ENCODE peak calls at places on chromosomes 5 and 9, in six cellular contexts. L is HepG2, D is sigmoid colon, H is SK-N-SH, K is stomach, G is transverse colon. Y is an unnamed sample. For H3K27me3, the result is how much of the 10 kb centered on the place peaks cover.

GRCh38 chr5:139574641-139575312 is 13.6 kb downstream of the UBE2D2 start:
- DNase-seq in K (no peak), D (no peak), L (peak), H (peak), G (no peak), Y (no peak)

GRCh38 chr9:116546711-116547581 is 140.2 kb upstream of the TRIM32 start:
- DNase-seq in K (no peak), D (no peak), H (no peak), L (peak), G (no peak), Y (peak)

GRCh38 chr9:133499130-133499891 is 20.4 kb upstream of the SLC2A6 start:
- DNase-seq in K (no peak), D (no peak), G (no peak), L (peak), H (no peak), Y (no peak)

GRCh38 chr5:147303976-147304375 is 69.2 kb downstream of the STK32A start:
- DNase-seq in G (no peak), H (no peak), D (no peak), L (no peak), K (no peak), Y (no peak)

GRCh38 chr5:176545737-176546509 is 3.2 kb upstream of the CDHR2 start:
- DNase-seq in D (no peak), K (peak), G (peak), H (no peak), L (peak), Y (no peak)

GRCh38 chr9:5832543-5833529 is at the start of gene ERMP1:
- DNase-seq in L (peak), K (peak), H (peak), D (peak), G (peak), Y (peak)

GRCh38 chr5:1909346-1909985 is 26.7 kb upstream of the IRX4 start:
- DNase-seq in L (no peak), K (no peak), D (peak), H (no peak), G (peak), Y (no peak)

GRCh38 chr5:160342413-160342941 is 27.9 kb downstream of the C1QTNF2 start:
- DNase-seq in H (no peak), G (no peak), L (no peak), K (peak), D (peak), Y (no peak)

GRCh38 chr5:76408104-76408644 is 5.1 kb downstream of the IQGAP2 start:
- DNase-seq in D (no peak), L (peak), K (no peak), G (no peak), H (no peak), Y (no peak)

GRCh38 chr5:64505769-64506566 is at the start of gene RGS7BP:
- DNase-seq in H (peak), G (no peak), K (peak), D (no peak), L (no peak), Y (no peak)

GRCh38 chr9:85723220-85723619 is 18.5 kb downstream of the AGTPBP1 start:
- DNase-seq in H (no peak), K (no peak), D (no peak), G (no peak), L (peak), Y (no peak)

GRCh38 chr9:101514056-101514455 is 19.6 kb upstream of the RNF20 start:
- DNase-seq in D (no peak), L (no peak), G (no peak), H (no peak), K (no peak), Y (no peak)

GRCh38 chr5:39137391-39138181 is 63.4 kb upstream of the RICTOR start:
- DNase-seq in H (no peak), G (no peak), L (no peak), D (no peak), K (no peak), Y (no peak)

GRCh38 chr5:17448877-17449276 is 49.2 kb upstream of the TAF11L2 start:
- DNase-seq in K (no peak), H (no peak), G (no peak), L (no peak), D (no peak), Y (no peak)

GRCh38 chr9:136201174-136201573 is 3.8 kb downstream of the LHX3 start:
- DNase-seq in H (no peak), K (no peak), G (no peak), D (no peak), L (no peak), Y (no peak)
- H3K27me3 ChIP-seq in H (half or more), K (half or more), G (half or more), D (half or more), L (half or more), Y (half or more)

GRCh38 chr9:127386981-127387380 is 10.0 kb upstream of the SLC2A8 start:
- DNase-seq in G (no peak), D (peak), H (no peak), L (no peak), K (no peak), Y (no peak)

GRCh38 chr9:127389391-127390242 is 7.4 kb upstream of the SLC2A8 start:
- DNase-seq in K (no peak), G (no peak), L (peak), D (no peak), H (no peak), Y (no peak)

GRCh38 chr9:127388856-127389238 is 8.1 kb upstream of the SLC2A8 start:
- DNase-seq in K (no peak), D (peak), L (peak), H (no peak), G (no peak), Y (no peak)

GRCh38 chr9:127390243-127390535 is 6.8 kb upstream of the SLC2A8 start:
- DNase-seq in D (no peak), K (no peak), H (no peak), G (no peak), L (no peak), Y (no peak)

GRCh38 chr9:127388037-127388855 is 8.7 kb upstream of the SLC2A8 start:
- DNase-seq in G (peak), D (peak), K (no peak), L (peak), H (no peak), Y (no peak)
- TF ChIP-seq EP300 in G (no peak), D (no peak), K (no peak), L (peak), H (no peak), Y (no peak)

DNA sequence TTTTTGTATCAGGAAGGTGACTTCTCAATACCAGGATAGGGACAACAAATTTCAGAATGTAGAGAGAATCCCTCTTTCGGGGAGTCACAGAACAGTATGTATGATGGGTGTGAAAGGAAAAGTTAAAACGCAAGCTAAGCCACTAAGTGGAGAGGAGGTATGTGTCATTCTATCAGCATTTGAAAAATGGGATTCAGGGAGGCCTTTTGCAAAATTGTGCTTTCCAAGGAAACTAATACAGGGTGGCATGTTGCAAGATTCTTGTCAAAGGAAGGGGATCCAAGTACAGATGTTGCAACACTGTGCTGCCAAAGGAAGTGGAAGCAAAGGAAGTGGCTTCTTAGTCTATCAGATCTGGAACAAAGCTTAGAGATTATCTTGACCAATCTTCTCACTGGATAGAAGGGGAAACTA is 12.6 kb upstream of the TNIP1 start:
- DNase-seq in G (no peak), L (no peak), K (no peak), H (no peak), D (peak), Y (no peak)
- TF ChIP-seq POLR2AphosphoS5 in G (peak), L (no peak), K (peak), H (no peak), D (peak), Y (peak)

GRCh38 chr9:92807031-92807756 is 42.6 kb upstream of the BICD2 start:
- DNase-seq in D (no peak), H (peak), K (no peak), L (no peak), G (no peak), Y (no peak)
- H3K27me3 ChIP-seq in D (half or more), H (half or more), K (half or more), L (half or more), G (half or more), Y (half or more)

GRCh38 chr5:95621839-95622629 is 2.1 kb downstream of the GPR150 start:
- DNase-seq in G (peak), L (no peak), K (no peak), D (no peak), H (no peak), Y (no peak)
- TF ChIP-seq EP300 in G (no peak), L (no peak), K (no peak), D (no peak), H (no peak), Y (no peak)

GRCh38 chr5:91007780-91008402 is 375.2 kb downstream of the ARRDC3 start:
- DNase-seq in G (no peak), L (peak), D (no peak), K (no peak), H (no peak), Y (no peak)

GRCh38 chr5:91006708-91007107 is 376.4 kb downstream of the ARRDC3 start:
- DNase-seq in K (no peak), D (no peak), H (no peak), L (no peak), G (no peak), Y (no peak)

GRCh38 chr5:91011029-91011428 is 372.1 kb downstream of the ARRDC3 start:
- DNase-seq in D (no peak), L (no peak), K (no peak), H (no peak), G (no peak), Y (no peak)

GRCh38 chr5:91007251-91007650 is 375.9 kb downstream of the ARRDC3 start:
- DNase-seq in G (no peak), K (no peak), H (no peak), D (no peak), L (no peak), Y (no peak)

GRCh38 chr5:91010090-91010489 is 373.0 kb downstream of the ARRDC3 start:
- DNase-seq in G (no peak), D (no peak), H (no peak), L (no peak), K (no peak), Y (no peak)
- TF ChIP-seq POLR2AphosphoS5 in G (no peak), D (no peak), H (no peak), L (no peak), K (no peak), Y (no peak)

DNA sequence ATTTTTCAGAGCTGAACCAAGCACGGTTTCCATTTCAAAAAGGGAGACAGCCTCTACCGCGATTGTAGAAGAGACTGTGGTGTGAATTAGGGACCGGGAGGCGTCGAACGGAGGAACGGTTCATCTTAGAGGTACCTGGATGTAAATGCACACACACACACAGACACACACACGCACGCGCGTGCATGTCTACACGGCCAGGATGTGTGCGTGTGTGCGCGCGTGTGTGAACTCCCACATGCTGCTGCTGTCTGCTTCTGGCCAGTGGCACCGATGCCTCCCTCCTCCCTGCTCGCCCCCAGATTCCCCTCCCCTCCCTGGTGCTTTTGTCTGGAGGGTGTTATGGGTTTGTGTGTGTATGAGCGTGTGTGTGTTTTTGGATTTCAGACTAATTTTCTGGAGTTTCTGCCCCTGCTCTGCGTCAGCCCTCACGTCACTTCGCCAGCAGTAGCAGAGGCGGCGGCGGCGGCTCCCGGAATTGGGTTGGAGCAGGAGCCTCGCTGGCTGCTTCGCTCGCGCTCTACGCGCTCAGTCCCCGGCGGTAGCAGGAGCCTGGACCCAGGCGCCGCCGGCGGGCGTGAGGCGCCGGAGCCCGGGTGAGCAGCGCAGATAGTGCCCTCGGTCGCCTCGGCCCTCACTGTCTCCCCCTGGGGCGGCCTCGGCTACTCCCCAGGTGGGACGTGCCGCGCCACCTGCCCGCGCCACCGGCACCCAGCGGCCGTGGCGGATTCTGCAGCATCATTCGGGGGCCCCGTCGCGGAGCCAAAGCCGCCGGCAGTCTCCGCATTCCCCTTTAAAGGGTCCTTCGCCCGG is at the start of gene NTRK2:
- DNase-seq in K (no peak), G (no peak), H (peak), D (no peak), L (no peak), Y (no peak)
- H3K27me3 ChIP-seq in K (under half), G (half or more), H (under half), D (half or more), L (under half), Y (under half)

Y was measured in esophagus muscularis mucosa.